ENCODE peak calls at places on chromosome 5, in nine cellular contexts. N is gastrocnemius medialis, S is brain microvascular endothelial cell, B is astrocyte, P is PC-9, Q is sigmoid colon, D is neural progenitor cell, R is pancreas, T is body of pancreas. W is an unnamed sample. For H3K36me3, the result is how much of the 10 kb centered on the place peaks cover.

GRCh38 chr5:148168246-148168645 is at the start of gene SPINK14:
- DNase-seq in N (no peak), S (no peak), B (no peak), P (no peak), Q (no peak), D (no peak), R (no peak), T (no peak), W (no peak)

GRCh38 chr5:145859897-145860296 is 12.9 kb downstream of the GRXCR2 start:
- DNase-seq in N (no peak), S (no peak), B (no peak), P (no peak), Q (no peak), D (peak), R (no peak), T (no peak), W (no peak)

GRCh38 chr5:166257656-166258055 is 2033.8 kb upstream of the WWC1 start:
- DNase-seq in N (no peak), S (no peak), B (no peak), P (no peak), Q (no peak), D (no peak), R (no peak), T (no peak), W (no peak)

GRCh38 chr5:68419637-68420452 is 204.3 kb downstream of the PIK3R1 start:
- DNase-seq in N (no peak), S (peak), B (no peak), P (peak), Q (no peak), D (peak), R (peak), T (peak), W (no peak)

GRCh38 chr5:171295299-171295698 is 13.7 kb upstream of the TLX3 start:
- DNase-seq in N (no peak), S (peak), B (peak), P (no peak), Q (no peak), D (no peak), R (no peak), T (no peak), W (no peak)

GRCh38 chr5:121949885-121950284 is 11.9 kb upstream of the SRFBP1 start:
- DNase-seq in N (no peak), S (peak), B (peak), P (peak), Q (no peak), D (peak), R (peak), T (peak), W (no peak)

GRCh38 chr5:42951169-42951846 is 88.8 kb downstream of the ANXA2R start:
- DNase-seq in N (no peak), S (peak), B (peak), P (peak), Q (no peak), D (no peak), R (no peak), T (peak), W (peak)

GRCh38 chr5:172840778-172841154 is 6.7 kb downstream of the ERGIC1 start:
- DNase-seq in N (no peak), S (no peak), B (no peak), P (no peak), Q (no peak), D (no peak), R (no peak), T (no peak), W (no peak)

GRCh38 chr5:143161893-143162520 is 241.5 kb downstream of the NR3C1 start:
- DNase-seq in N (peak), S (peak), B (peak), P (no peak), Q (peak), D (no peak), R (no peak), T (peak), W (no peak)

GRCh38 chr5:83711982-83712601 is 8.6 kb downstream of the HAPLN1 start:
- DNase-seq in N (no peak), S (peak), B (no peak), P (peak), Q (no peak), D (peak), R (peak), T (peak), W (no peak)
- H3K36me3 ChIP-seq in N (under half), S (under half), B (under half), P (under half), Q (under half), D (under half), R (under half), T (under half), W (under half)

DNA sequence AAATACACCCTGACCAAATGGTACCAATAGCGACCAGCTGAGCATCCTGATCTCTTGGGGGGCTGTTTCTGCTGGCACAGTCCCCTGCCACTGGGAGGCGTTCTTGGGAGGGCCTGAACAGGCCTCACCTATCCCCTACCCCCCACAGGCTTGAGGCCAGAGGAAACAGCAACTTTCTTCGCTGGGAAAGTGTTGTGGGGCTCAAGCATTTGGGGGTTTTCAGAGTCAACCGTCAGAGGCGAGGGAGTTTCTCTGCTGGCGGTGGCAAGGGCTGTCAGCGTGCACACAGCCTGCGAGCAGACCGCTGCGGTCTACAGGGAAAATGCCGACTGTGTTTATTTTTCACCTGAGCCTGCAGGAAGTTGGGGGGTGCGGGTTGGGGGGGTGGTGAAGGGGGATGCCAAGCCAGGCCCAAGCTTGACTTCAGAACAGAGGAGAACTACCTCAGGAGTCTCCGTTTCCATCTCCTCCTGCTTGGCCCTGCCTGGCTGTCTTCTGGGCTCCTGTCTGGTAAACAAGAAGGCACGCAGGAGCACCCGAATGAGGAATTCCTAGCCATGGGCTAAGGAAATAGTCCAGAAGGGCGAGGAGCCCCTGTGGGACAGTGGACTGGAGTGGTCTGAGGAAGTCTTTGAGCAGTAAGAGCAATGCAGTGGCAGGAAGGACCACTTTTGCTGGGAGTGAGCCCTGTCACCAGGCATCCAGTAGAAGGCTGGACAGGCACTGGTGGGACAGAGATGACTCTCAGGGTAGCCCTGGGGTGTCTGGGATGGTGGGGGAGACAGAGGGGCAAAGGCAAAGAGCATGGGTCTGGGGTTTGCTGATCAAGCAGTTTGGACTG is 18.1 kb downstream of the TCF7 start:
- DNase-seq in N (no peak), S (no peak), B (no peak), P (no peak), Q (peak), D (no peak), R (no peak), T (no peak), W (peak)
- TF ChIP-seq CTCF in N (no peak), S (peak), B (no peak), P (no peak), Q (no peak), D (no peak), R (no peak), T (no peak), W (peak)

DNA sequence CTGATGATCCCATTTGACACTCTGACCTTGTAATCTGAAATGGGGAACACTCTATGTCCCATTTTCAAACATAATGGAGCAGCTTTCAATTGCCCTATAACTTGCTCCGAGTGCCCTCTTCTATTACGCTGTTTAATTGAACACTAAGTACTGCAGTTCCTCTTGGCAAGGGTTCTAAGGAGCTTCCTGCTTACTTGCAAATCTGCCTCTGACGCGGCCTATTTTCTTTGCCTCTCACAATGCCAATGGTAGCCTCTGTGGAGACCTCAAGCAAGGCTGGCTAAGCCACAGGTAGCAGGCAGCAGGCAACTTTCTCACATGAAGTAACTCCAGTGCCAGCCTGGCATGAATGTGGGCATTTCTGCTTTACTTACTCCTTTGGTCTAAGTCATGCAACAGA is 443.4 kb upstream of the TRPC7 start:
- DNase-seq in N (no peak), S (no peak), B (no peak), P (no peak), Q (no peak), D (no peak), R (no peak), T (no peak), W (no peak)
- H3K4me3 ChIP-seq in N (no peak), S (no peak), B (no peak), P (no peak), Q (no peak), D (no peak), R (no peak), T (no peak), W (no peak)

GRCh38 chr5:180335614-180336233 is 17.4 kb downstream of the GFPT2 start:
- DNase-seq in N (no peak), S (no peak), B (no peak), P (no peak), Q (no peak), D (no peak), R (no peak), T (no peak), W (no peak)
- H3K36me3 ChIP-seq in N (under half), S (under half), B (under half), P (under half), Q (under half), D (under half), R (under half), T (under half), W (under half)

GRCh38 chr5:154849791-154850201 is 607 bp downstream of the FAXDC2 start:
- DNase-seq in N (no peak), S (no peak), B (peak), P (no peak), Q (no peak), D (no peak), R (no peak), T (no peak), W (no peak)
- TF ChIP-seq CTCF in N (no peak), S (no peak), B (no peak), P (no peak), Q (no peak), D (no peak), R (no peak), T (no peak), W (no peak)

W was measured in GM06990.